ENCODE peak calls at places on chromosomes 1 and 21, in four cellular contexts. L, A, K and X are unnamed samples.

GRCh38 chr1:195082183-195082582 is 1526.1 kb downstream of the KCNT2 start:
- DNase-seq in K (peak; percentile 20), L (no peak), A (no peak), X (no peak)

GRCh38 chr21:44765231-44766013 is 36.2 kb downstream of the UBE2G2 start:
- DNase-seq in A (no peak), L (no peak), K (no peak), X (no peak)

GRCh38 chr1:196440711-196441110 is 167.5 kb downstream of the KCNT2 start:
- DNase-seq in K (no peak), A (no peak), L (no peak), X (no peak)

GRCh38 chr1:22846453-22846852 is 126.2 kb downstream of the LACTBL1 start:
- DNase-seq in L (no peak), K (no peak), A (no peak), X (no peak)

GRCh38 chr1:206575165-206575893 is 36.9 kb downstream of the EIF2D start:
- DNase-seq in A (no peak), K (peak; percentile 87), L (peak; percentile 44), X (no peak)

GRCh38 chr21:39581414-39581813 is 31.3 kb upstream of the B3GALT5 start:
- DNase-seq in L (no peak), K (no peak), A (no peak), X (peak; percentile 64)

GRCh38 chr1:22500476-22500875 is 48.8 kb downstream of the ZBTB40 start:
- DNase-seq in K (peak; percentile 59), L (no peak), A (peak; percentile 75), X (no peak)

GRCh38 chr1:47514229-47514628 is 76.4 kb downstream of the FOXD2 start:
- DNase-seq in K (no peak), L (no peak), A (no peak), X (peak; percentile 17)

GRCh38 chr1:24362982-24363614 is 43.9 kb downstream of the GRHL3 start:
- DNase-seq in A (peak; percentile 27), K (peak; percentile 94), L (no peak), X (no peak)

GRCh38 chr1:102941364-102941947 is 166.9 kb downstream of the COL11A1 start:
- DNase-seq in K (peak; percentile 5), A (no peak), L (no peak), X (no peak)

GRCh38 chr1:224357626-224358124 is 996 bp downstream of the CNIH4 start:
- DNase-seq in A (no peak), K (peak; percentile 56), L (no peak), X (no peak)

GRCh38 chr21:42102516-42102915 is 31.4 kb downstream of the UMODL1 start:
- DNase-seq in A (no peak), K (no peak), L (no peak), X (no peak)

GRCh38 chr1:152870831-152871730 is 7.0 kb upstream of the SMCP start:
- DNase-seq in A (no peak), K (peak; percentile 1), L (no peak), X (peak; percentile 53)

GRCh38 chr1:237736372-237737029 is 154.2 kb downstream of the ZP4 start:
- DNase-seq in K (peak; percentile 1), A (no peak), L (no peak), X (peak; percentile 59)

GRCh38 chr1:58768332-58768731 is 15.5 kb downstream of the JUN start:
- DNase-seq in K (no peak), L (no peak), A (no peak), X (no peak)

GRCh38 chr1:213724640-213725536 is 262.9 kb upstream of the PROX1 start:
- DNase-seq in A (peak; percentile 66), L (peak; percentile 25), K (no peak), X (no peak)

GRCh38 chr1:182348916-182349747 is 42.5 kb downstream of the GLUL start:
- DNase-seq in L (peak; percentile 40), K (no peak), A (no peak), X (no peak)

GRCh38 chr1:224700915-224701531 is 84.9 kb downstream of the CNIH3 start:
- DNase-seq in L (no peak), K (peak; percentile 7), A (no peak), X (peak; percentile 85)

GRCh38 chr1:44713321-44713781 is 17.6 kb downstream of the RNU5D-1 start:
- DNase-seq in L (no peak), K (no peak), A (no peak), X (no peak)

GRCh38 chr1:224333309-224333926 is 3.4 kb upstream of the NVL start:
- DNase-seq in L (no peak), K (peak; percentile 64), A (no peak), X (no peak)

GRCh38 chr1:184513966-184514365 is 127.1 kb downstream of the C1orf21 start:
- DNase-seq in L (no peak), K (peak; percentile 71), A (peak; percentile 37), X (no peak)

GRCh38 chr1:209398330-209398991 is 185.1 kb upstream of the CAMK1G start:
- DNase-seq in A (no peak), K (peak; percentile 88), L (no peak), X (peak; percentile 85)

GRCh38 chr1:81920245-81920740 is 119.6 kb downstream of the ADGRL2 start:
- DNase-seq in L (peak; percentile 16), A (peak; percentile 12), K (peak; percentile 74), X (peak; percentile 85)

GRCh38 chr1:65581120-65581519 is 160.7 kb downstream of the LEPR start:
- DNase-seq in A (no peak), K (no peak), L (no peak), X (no peak)

GRCh38 chr1:30039354-30040080 is 683.9 kb downstream of the MATN1 start:
- DNase-seq in L (no peak), K (no peak), A (no peak), X (peak; percentile 20)

GRCh38 chr1:12180315-12180714 is 13.5 kb downstream of the TNFRSF1B start:
- DNase-seq in L (peak; percentile 69), A (peak; percentile 31), K (no peak), X (no peak)

GRCh38 chr1:198700396-198700795 is 61.6 kb downstream of the PTPRC start:
- DNase-seq in A (no peak), L (no peak), K (no peak), X (no peak)

GRCh38 chr21:43913928-43914327 is 48.9 kb downstream of the AGPAT3 start:
- DNase-seq in K (peak; percentile 64), L (no peak), A (no peak), X (no peak)

GRCh38 chr1:45238846-45239245 is 32.4 kb upstream of the ZSWIM5 start:
- DNase-seq in K (no peak), L (no peak), A (no peak), X (no peak)

GRCh38 chr1:193402032-193402431 is 215.6 kb upstream of the B3GALT2 start:
- DNase-seq in K (no peak), A (no peak), L (no peak), X (no peak)

GRCh38 chr1:193406901-193407300 is 220.5 kb upstream of the B3GALT2 start:
- DNase-seq in L (no peak), K (peak; percentile 72), A (peak; percentile 24), X (no peak)

GRCh38 chr1:193408782-193409293 is 222.4 kb upstream of the B3GALT2 start:
- DNase-seq in A (peak; percentile 92), K (peak; percentile 75), L (peak; percentile 82), X (no peak)

GRCh38 chr1:193402977-193403376 is 216.6 kb upstream of the B3GALT2 start:
- DNase-seq in A (no peak), L (no peak), K (no peak), X (no peak)

GRCh38 chr1:193404236-193404635 is 217.8 kb upstream of the B3GALT2 start:
- DNase-seq in A (no peak), K (no peak), L (no peak), X (no peak)
- TF ChIP-seq CTCF in A (no peak), K (no peak), L (no peak), X (no peak)

DNA sequence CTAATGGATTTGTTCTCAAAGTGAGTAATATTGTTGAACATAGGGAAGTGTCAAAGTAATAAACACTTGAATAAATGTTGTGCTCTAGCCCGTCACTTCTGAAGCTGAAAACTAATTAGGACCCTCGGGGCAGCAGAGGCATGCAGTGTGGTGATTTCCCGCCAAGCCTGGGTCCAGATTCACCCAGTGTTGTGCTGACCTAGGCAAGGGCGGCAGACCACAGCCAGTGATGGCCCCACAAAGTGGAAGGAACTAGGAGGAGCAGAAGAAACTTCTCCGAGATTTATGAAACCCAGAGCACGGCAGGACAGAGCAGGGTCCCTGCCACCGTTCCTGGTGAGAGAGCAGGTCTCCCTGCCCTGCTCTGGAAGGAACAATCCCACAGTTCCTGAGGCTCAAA is 172.7 kb upstream of the C1orf174 start:
- DNase-seq in L (no peak), A (peak; percentile 6), K (no peak), X (no peak)
- H3K9me3 ChIP-seq in L (no peaks in the 10 kb centered on the region), A (no peaks in the 10 kb centered on the region), K (peaks cover 40% of the 10 kb centered on the region), X (no peaks in the 10 kb centered on the region)

GRCh38 chr1:180213401-180214177 is 16.5 kb upstream of the LHX4 start:
- DNase-seq in L (no peak), A (no peak), K (no peak), X (peak; percentile 84)
- TF ChIP-seq CTCF in L (no peak), A (no peak), K (no peak), X (peak; percentile 22)

GRCh38 chr1:31628931-31629582 is 11.6 kb downstream of the HCRTR1 start:
- DNase-seq in L (no peak), A (no peak), K (no peak), X (no peak)
- H3K9me3 ChIP-seq in L (no peaks in the 10 kb centered on the region), A (no peaks in the 10 kb centered on the region), K (no peaks in the 10 kb centered on the region), X (no peaks in the 10 kb centered on the region)

GRCh38 chr1:110048923-110049601 is 14.6 kb downstream of the STRIP1 start:
- DNase-seq in K (no peak), L (no peak), A (peak; percentile 49), X (no peak)

GRCh38 chr1:110050602-110051261 is 16.3 kb downstream of the STRIP1 start:
- DNase-seq in K (peak; percentile 13), A (no peak), L (no peak), X (no peak)

GRCh38 chr1:110048240-110048639 is 13.8 kb downstream of the STRIP1 start:
- DNase-seq in K (no peak), L (no peak), A (no peak), X (no peak)

GRCh38 chr1:110049801-110050601 is 15.6 kb downstream of the STRIP1 start:
- DNase-seq in K (no peak), L (no peak), A (no peak), X (no peak)

GRCh38 chr1:110047463-110047862 is 13.0 kb downstream of the STRIP1 start:
- DNase-seq in A (no peak), K (no peak), L (no peak), X (no peak)
- TF ChIP-seq CTCF in A (no peak), K (no peak), L (no peak), X (peak; percentile 43)

DNA sequence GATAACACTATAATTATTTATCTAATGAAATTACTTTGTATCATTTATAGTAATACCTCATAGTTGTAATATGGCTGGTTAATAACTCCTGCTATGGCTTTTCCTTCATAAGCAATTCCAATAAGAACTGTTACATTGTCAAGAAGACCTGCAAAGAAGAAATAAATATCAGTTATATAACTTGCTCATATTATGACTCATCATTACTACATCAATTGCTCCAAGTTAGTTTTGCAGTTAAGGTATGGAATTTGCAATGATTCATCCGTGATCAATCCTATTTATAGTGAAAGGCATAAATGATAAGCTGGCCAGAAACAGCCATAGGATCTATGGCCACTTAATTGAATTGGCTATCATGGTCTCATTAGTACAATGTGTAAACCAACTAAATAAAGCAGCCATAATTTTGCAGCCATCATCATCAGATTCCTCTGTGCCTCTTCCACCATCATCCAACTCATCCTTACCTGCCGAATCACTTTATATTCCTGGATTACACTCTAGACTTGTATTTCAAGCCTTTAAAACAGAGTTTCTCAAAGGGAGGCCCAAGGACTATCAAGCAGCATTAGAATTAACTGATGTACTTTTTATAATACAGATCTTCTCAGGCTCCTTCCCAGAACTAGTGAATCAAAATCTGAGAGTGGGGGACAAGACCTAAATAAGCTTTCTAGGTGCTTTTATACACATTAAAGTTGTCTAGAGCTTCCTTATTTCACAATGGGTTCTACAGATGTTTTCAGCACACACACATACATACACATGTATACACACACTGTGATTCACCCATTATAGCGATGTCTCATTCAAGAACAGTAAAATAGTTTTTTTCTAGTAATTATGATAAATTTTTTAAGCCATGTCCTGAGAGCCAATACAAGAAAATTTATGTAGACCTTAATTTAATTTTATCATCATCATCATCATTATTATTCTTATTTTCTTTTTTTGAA is 21.2 kb upstream of the EPRS1 start:
- DNase-seq in K (peak; percentile 66), A (no peak), L (no peak), X (no peak)
- H3K9me3 ChIP-seq in K (no peaks in the 10 kb centered on the region), A (no peaks in the 10 kb centered on the region), L (no peaks in the 10 kb centered on the region), X (peaks cover 2% of the 10 kb centered on the region)